ENCODE peak calls at places on chromosomes 2 and 18, in four cellular contexts. K is left lobe of liver, T is NCI-H460, N is dorsolateral prefrontal cortex. L is an unnamed sample.

GRCh38 chr2:119650206-119650605 is 28.8 kb upstream of the TMEM177 start:
- DNase-seq in T (no peak), N (no peak), K (no peak), L (no peak)

GRCh38 chr2:119544075-119545031 is at the start of gene CFAP221:
- DNase-seq in T (peak), K (peak), N (peak), L (peak)

GRCh38 chr2:230068658-230069080 is at the start of gene SLC16A14:
- DNase-seq in K (no peak), T (peak), N (peak), L (no peak)

GRCh38 chr18:66872277-66872676 is 268.4 kb upstream of the CDH19 start:
- DNase-seq in T (peak), K (no peak), N (no peak), L (no peak)

GRCh38 chr2:144592500-144593256 is 72.8 kb upstream of the ZEB2 start:
- DNase-seq in N (no peak), T (no peak), K (no peak), L (no peak)

GRCh38 chr2:7753777-7754176 is 836.6 kb downstream of the RNF144A start:
- DNase-seq in K (no peak), N (no peak), T (no peak), L (no peak)

GRCh38 chr2:109318949-109319342 is 189.9 kb downstream of the SH3RF3 start:
- DNase-seq in K (no peak), N (no peak), T (no peak), L (no peak)

GRCh38 chr2:47554311-47554905 is 151.5 kb downstream of the MSH2 start:
- DNase-seq in N (no peak), T (no peak), K (no peak), L (no peak)

GRCh38 chr2:66279024-66279423 is 155.9 kb upstream of the MEIS1 start:
- DNase-seq in N (no peak), K (no peak), T (no peak), L (no peak)

GRCh38 chr2:128302744-128303067 is 16.0 kb downstream of the HS6ST1 start:
- DNase-seq in K (no peak), T (no peak), N (no peak), L (peak)

GRCh38 chr2:238956676-238957075 is 108.8 kb downstream of the TWIST2 start:
- DNase-seq in K (no peak), N (no peak), T (no peak), L (no peak)

GRCh38 chr18:46484971-46485370 is 172.0 kb downstream of the LOXHD1 start:
- DNase-seq in T (no peak), N (no peak), K (no peak), L (no peak)

GRCh38 chr2:177282787-177283533 is 18.4 kb upstream of the NFE2L2 start:
- DNase-seq in N (no peak), K (no peak), T (no peak), L (no peak)

GRCh38 chr2:138078153-138078552 is 113.9 kb downstream of the HNMT start:
- DNase-seq in K (peak), N (peak), T (no peak), L (no peak)

GRCh38 chr2:112622528-112622849 is 23.2 kb upstream of the SLC20A1 start:
- DNase-seq in K (no peak), T (peak), N (no peak), L (no peak)

GRCh38 chr2:143604172-143604571 is 475.0 kb downstream of the ARHGAP15 start:
- DNase-seq in T (no peak), K (no peak), N (no peak), L (no peak)

GRCh38 chr2:241115361-241115760 is 13.3 kb upstream of the MTERF4 start:
- DNase-seq in N (no peak), T (no peak), K (no peak), L (no peak)

GRCh38 chr18:44458777-44459176 is 221.9 kb upstream of the SETBP1 start:
- DNase-seq in N (no peak), T (peak), K (no peak), L (no peak)

GRCh38 chr2:207505728-207506127 is 24.0 kb upstream of the CREB1 start:
- DNase-seq in K (no peak), N (no peak), T (peak), L (no peak)

GRCh38 chr2:96895709-96896651 is 26.1 kb upstream of the SEMA4C start:
- DNase-seq in T (no peak), N (no peak), K (no peak), L (no peak)

GRCh38 chr2:70645733-70646420 is 92.3 kb upstream of the TGFA start:
- DNase-seq in N (no peak), K (no peak), T (peak), L (no peak)

GRCh38 chr2:112031916-112032582 is 23.0 kb upstream of the TMEM87B start:
- DNase-seq in T (no peak), N (no peak), K (no peak), L (no peak)

GRCh38 chr2:205033431-205033830 is 488.2 kb downstream of the PARD3B start:
- DNase-seq in N (no peak), K (no peak), T (no peak), L (no peak)

GRCh38 chr2:15669375-15669910 is 77.8 kb downstream of the DDX1 start:
- DNase-seq in T (no peak), K (no peak), N (no peak), L (no peak)

GRCh38 chr18:23250893-23251656 is 115.8 kb downstream of the CABLES1 start:
- DNase-seq in T (no peak), K (no peak), N (no peak), L (peak)

GRCh38 chr2:197242719-197243118 is 67.9 kb downstream of the ANKRD44 start:
- DNase-seq in K (no peak), N (no peak), T (no peak), L (no peak)

GRCh38 chr2:18949871-18950597 is 360.7 kb upstream of the NT5C1B start:
- DNase-seq in K (no peak), T (no peak), N (no peak), L (no peak)

L was measured in Right ventricle myocardium superior.